ENCODE peak calls at places on chromosomes 3 and 15, in ten cellular contexts. One of them, this sample, is unnamed.

GRCh38 chr15:39301589-39301999 is 279.3 kb upstream of the THBS1 start:
- DNase-seq in nucleus accumbens: no peak
- DNase-seq in AG04450: no peak
- DNase-seq in heart left ventricle: no peak
- DNase-seq in stimulated activated CD4-positive, alpha-beta T cell treated with anti-CD3 and anti-CD28 coated beads, Interleukin-2, amount 100 ng/mL, for 48 hours: no peak
- DNase-seq in activated CD8-positive, alpha-beta memory T cell treated with anti-CD3 and anti-CD28 coated beads for 48 hours: no peak
- DNase-seq in fibroblast of the aortic adventitia: peak; percentile 63
- DNase-seq in IMR-90: peak; percentile 77
- DNase-seq in NCI-H774: no peak
- DNase-seq in ecto neural progenitor cell: no peak
- DNase-seq in this sample: no peak

GRCh38 chr3:156513619-156514018 is 41.3 kb downstream of the SSR3 start:
- DNase-seq in nucleus accumbens: no peak
- DNase-seq in AG04450: no peak
- DNase-seq in heart left ventricle: no peak
- DNase-seq in stimulated activated CD4-positive, alpha-beta T cell treated with anti-CD3 and anti-CD28 coated beads, Interleukin-2, amount 100 ng/mL, for 48 hours: no peak
- DNase-seq in activated CD8-positive, alpha-beta memory T cell treated with anti-CD3 and anti-CD28 coated beads for 48 hours: no peak
- DNase-seq in fibroblast of the aortic adventitia: no peak
- DNase-seq in IMR-90: no peak
- DNase-seq in NCI-H774: peak; percentile 78
- DNase-seq in ecto neural progenitor cell: no peak
- DNase-seq in this sample: no peak

GRCh38 chr3:181974198-181974597 is 262.5 kb downstream of the SOX2 start:
- DNase-seq in nucleus accumbens: no peak
- DNase-seq in AG04450: no peak
- DNase-seq in heart left ventricle: no peak
- DNase-seq in stimulated activated CD4-positive, alpha-beta T cell treated with anti-CD3 and anti-CD28 coated beads, Interleukin-2, amount 100 ng/mL, for 48 hours: no peak
- DNase-seq in activated CD8-positive, alpha-beta memory T cell treated with anti-CD3 and anti-CD28 coated beads for 48 hours: no peak
- DNase-seq in fibroblast of the aortic adventitia: no peak
- DNase-seq in IMR-90: no peak
- DNase-seq in NCI-H774: no peak
- DNase-seq in ecto neural progenitor cell: no peak
- DNase-seq in this sample: no peak

GRCh38 chr3:21292971-21293370 is 458.0 kb downstream of the ZNF385D start:
- DNase-seq in nucleus accumbens: no peak
- DNase-seq in AG04450: no peak
- DNase-seq in heart left ventricle: no peak
- DNase-seq in stimulated activated CD4-positive, alpha-beta T cell treated with anti-CD3 and anti-CD28 coated beads, Interleukin-2, amount 100 ng/mL, for 48 hours: no peak
- DNase-seq in activated CD8-positive, alpha-beta memory T cell treated with anti-CD3 and anti-CD28 coated beads for 48 hours: no peak
- DNase-seq in fibroblast of the aortic adventitia: no peak
- DNase-seq in IMR-90: no peak
- DNase-seq in NCI-H774: no peak
- DNase-seq in ecto neural progenitor cell: no peak
- DNase-seq in this sample: no peak

GRCh38 chr15:71261934-71262333 is 146.7 kb downstream of the THSD4 start:
- DNase-seq in nucleus accumbens: no peak
- DNase-seq in AG04450: no peak
- DNase-seq in heart left ventricle: no peak
- DNase-seq in stimulated activated CD4-positive, alpha-beta T cell treated with anti-CD3 and anti-CD28 coated beads, Interleukin-2, amount 100 ng/mL, for 48 hours: no peak
- DNase-seq in activated CD8-positive, alpha-beta memory T cell treated with anti-CD3 and anti-CD28 coated beads for 48 hours: no peak
- DNase-seq in fibroblast of the aortic adventitia: no peak
- DNase-seq in IMR-90: no peak
- DNase-seq in NCI-H774: no peak
- DNase-seq in ecto neural progenitor cell: no peak
- DNase-seq in this sample: no peak

GRCh38 chr3:32143849-32144757 is 37.7 kb downstream of the GPD1L start:
- DNase-seq in nucleus accumbens: no peak
- DNase-seq in AG04450: peak; percentile 91
- DNase-seq in heart left ventricle: no peak
- DNase-seq in stimulated activated CD4-positive, alpha-beta T cell treated with anti-CD3 and anti-CD28 coated beads, Interleukin-2, amount 100 ng/mL, for 48 hours: peak; percentile 29
- DNase-seq in activated CD8-positive, alpha-beta memory T cell treated with anti-CD3 and anti-CD28 coated beads for 48 hours: no peak
- DNase-seq in fibroblast of the aortic adventitia: peak; percentile 94
- DNase-seq in IMR-90: peak; percentile 97
- DNase-seq in NCI-H774: peak; percentile 23
- DNase-seq in ecto neural progenitor cell: peak; percentile 56
- DNase-seq in this sample: no peak

GRCh38 chr15:97036301-97036700 is 705.8 kb downstream of the NR2F2 start:
- DNase-seq in nucleus accumbens: no peak
- DNase-seq in AG04450: no peak
- DNase-seq in heart left ventricle: no peak
- DNase-seq in stimulated activated CD4-positive, alpha-beta T cell treated with anti-CD3 and anti-CD28 coated beads, Interleukin-2, amount 100 ng/mL, for 48 hours: no peak
- DNase-seq in activated CD8-positive, alpha-beta memory T cell treated with anti-CD3 and anti-CD28 coated beads for 48 hours: no peak
- DNase-seq in fibroblast of the aortic adventitia: no peak
- DNase-seq in IMR-90: no peak
- DNase-seq in NCI-H774: no peak
- DNase-seq in ecto neural progenitor cell: no peak
- DNase-seq in this sample: no peak

GRCh38 chr15:50873935-50874353 is 34.5 kb upstream of the AP4E1 start:
- DNase-seq in nucleus accumbens: no peak
- DNase-seq in AG04450: no peak
- DNase-seq in heart left ventricle: no peak
- DNase-seq in stimulated activated CD4-positive, alpha-beta T cell treated with anti-CD3 and anti-CD28 coated beads, Interleukin-2, amount 100 ng/mL, for 48 hours: no peak
- DNase-seq in activated CD8-positive, alpha-beta memory T cell treated with anti-CD3 and anti-CD28 coated beads for 48 hours: no peak
- DNase-seq in fibroblast of the aortic adventitia: no peak
- DNase-seq in IMR-90: no peak
- DNase-seq in NCI-H774: no peak
- DNase-seq in ecto neural progenitor cell: no peak
- DNase-seq in this sample: no peak

GRCh38 chr3:535566-536416 is 339.2 kb downstream of the CHL1 start:
- DNase-seq in nucleus accumbens: no peak
- DNase-seq in AG04450: no peak
- DNase-seq in heart left ventricle: peak; percentile 35
- DNase-seq in stimulated activated CD4-positive, alpha-beta T cell treated with anti-CD3 and anti-CD28 coated beads, Interleukin-2, amount 100 ng/mL, for 48 hours: no peak
- DNase-seq in activated CD8-positive, alpha-beta memory T cell treated with anti-CD3 and anti-CD28 coated beads for 48 hours: no peak
- DNase-seq in fibroblast of the aortic adventitia: peak; percentile 10
- DNase-seq in IMR-90: peak; percentile 11
- DNase-seq in NCI-H774: no peak
- DNase-seq in ecto neural progenitor cell: peak; percentile 70
- DNase-seq in this sample: no peak

GRCh38 chr3:48426944-48427629 is 2.8 kb downstream of the PLXNB1 start:
- DNase-seq in nucleus accumbens: peak; percentile 68
- DNase-seq in AG04450: no peak
- DNase-seq in heart left ventricle: no peak
- DNase-seq in stimulated activated CD4-positive, alpha-beta T cell treated with anti-CD3 and anti-CD28 coated beads, Interleukin-2, amount 100 ng/mL, for 48 hours: no peak
- DNase-seq in activated CD8-positive, alpha-beta memory T cell treated with anti-CD3 and anti-CD28 coated beads for 48 hours: no peak
- DNase-seq in fibroblast of the aortic adventitia: no peak
- DNase-seq in IMR-90: no peak
- DNase-seq in NCI-H774: no peak
- DNase-seq in ecto neural progenitor cell: no peak
- DNase-seq in this sample: peak; percentile 79

GRCh38 chr3:124486324-124486723 is 243.9 kb upstream of the UMPS start:
- DNase-seq in nucleus accumbens: no peak
- DNase-seq in AG04450: no peak
- DNase-seq in heart left ventricle: no peak
- DNase-seq in stimulated activated CD4-positive, alpha-beta T cell treated with anti-CD3 and anti-CD28 coated beads, Interleukin-2, amount 100 ng/mL, for 48 hours: no peak
- DNase-seq in activated CD8-positive, alpha-beta memory T cell treated with anti-CD3 and anti-CD28 coated beads for 48 hours: no peak
- DNase-seq in fibroblast of the aortic adventitia: no peak
- DNase-seq in IMR-90: no peak
- DNase-seq in NCI-H774: no peak
- DNase-seq in ecto neural progenitor cell: no peak
- DNase-seq in this sample: no peak

GRCh38 chr15:35013370-35013769 is 25.3 kb upstream of the ZNF770 start:
- DNase-seq in nucleus accumbens: no peak
- DNase-seq in AG04450: no peak
- DNase-seq in heart left ventricle: no peak
- DNase-seq in stimulated activated CD4-positive, alpha-beta T cell treated with anti-CD3 and anti-CD28 coated beads, Interleukin-2, amount 100 ng/mL, for 48 hours: no peak
- DNase-seq in activated CD8-positive, alpha-beta memory T cell treated with anti-CD3 and anti-CD28 coated beads for 48 hours: no peak
- DNase-seq in fibroblast of the aortic adventitia: no peak
- DNase-seq in IMR-90: peak; percentile 39
- DNase-seq in NCI-H774: no peak
- DNase-seq in ecto neural progenitor cell: no peak
- DNase-seq in this sample: no peak

GRCh38 chr15:70806992-70807712 is 43.8 kb upstream of the UACA start:
- DNase-seq in nucleus accumbens: no peak
- DNase-seq in AG04450: no peak
- DNase-seq in heart left ventricle: peak; percentile 80
- DNase-seq in stimulated activated CD4-positive, alpha-beta T cell treated with anti-CD3 and anti-CD28 coated beads, Interleukin-2, amount 100 ng/mL, for 48 hours: no peak
- DNase-seq in activated CD8-positive, alpha-beta memory T cell treated with anti-CD3 and anti-CD28 coated beads for 48 hours: no peak
- DNase-seq in fibroblast of the aortic adventitia: no peak
- DNase-seq in IMR-90: peak; percentile 26
- DNase-seq in NCI-H774: no peak
- DNase-seq in ecto neural progenitor cell: no peak
- DNase-seq in this sample: peak; percentile 12

GRCh38 chr3:45642731-45643152 is 46.5 kb upstream of the SACM1L start:
- DNase-seq in nucleus accumbens: no peak
- DNase-seq in AG04450: no peak
- DNase-seq in heart left ventricle: no peak
- DNase-seq in stimulated activated CD4-positive, alpha-beta T cell treated with anti-CD3 and anti-CD28 coated beads, Interleukin-2, amount 100 ng/mL, for 48 hours: no peak
- DNase-seq in activated CD8-positive, alpha-beta memory T cell treated with anti-CD3 and anti-CD28 coated beads for 48 hours: no peak
- DNase-seq in fibroblast of the aortic adventitia: no peak
- DNase-seq in IMR-90: peak; percentile 88
- DNase-seq in NCI-H774: no peak
- DNase-seq in ecto neural progenitor cell: no peak
- DNase-seq in this sample: no peak

GRCh38 chr3:61251174-61251972 is at the start of gene FHIT:
- DNase-seq in nucleus accumbens: peak; percentile 79
- DNase-seq in AG04450: peak; percentile 80
- DNase-seq in heart left ventricle: peak; percentile 97
- DNase-seq in stimulated activated CD4-positive, alpha-beta T cell treated with anti-CD3 and anti-CD28 coated beads, Interleukin-2, amount 100 ng/mL, for 48 hours: peak; percentile 75
- DNase-seq in activated CD8-positive, alpha-beta memory T cell treated with anti-CD3 and anti-CD28 coated beads for 48 hours: peak; percentile 71
- DNase-seq in fibroblast of the aortic adventitia: peak; percentile 91
- DNase-seq in IMR-90: peak; percentile 87
- DNase-seq in NCI-H774: peak; percentile 65
- DNase-seq in ecto neural progenitor cell: peak; percentile 97
- DNase-seq in this sample: peak; percentile 94

GRCh38 chr3:49199244-49199899 is 28.0 kb downstream of the KLHDC8B start:
- DNase-seq in nucleus accumbens: peak; percentile 2
- DNase-seq in AG04450: peak; percentile 30
- DNase-seq in heart left ventricle: peak; percentile 99
- DNase-seq in stimulated activated CD4-positive, alpha-beta T cell treated with anti-CD3 and anti-CD28 coated beads, Interleukin-2, amount 100 ng/mL, for 48 hours: peak; percentile 4
- DNase-seq in activated CD8-positive, alpha-beta memory T cell treated with anti-CD3 and anti-CD28 coated beads for 48 hours: no peak
- DNase-seq in fibroblast of the aortic adventitia: peak; percentile 64
- DNase-seq in IMR-90: peak; percentile 24
- DNase-seq in NCI-H774: no peak
- DNase-seq in ecto neural progenitor cell: peak; percentile 71
- DNase-seq in this sample: peak; percentile 65

GRCh38 chr3:100047455-100048141 is 66.7 kb downstream of the FILIP1L start:
- DNase-seq in nucleus accumbens: no peak
- DNase-seq in AG04450: peak; percentile 87
- DNase-seq in heart left ventricle: no peak
- DNase-seq in stimulated activated CD4-positive, alpha-beta T cell treated with anti-CD3 and anti-CD28 coated beads, Interleukin-2, amount 100 ng/mL, for 48 hours: no peak
- DNase-seq in activated CD8-positive, alpha-beta memory T cell treated with anti-CD3 and anti-CD28 coated beads for 48 hours: no peak
- DNase-seq in fibroblast of the aortic adventitia: peak; percentile 59
- DNase-seq in IMR-90: peak; percentile 97
- DNase-seq in NCI-H774: peak; percentile 19
- DNase-seq in ecto neural progenitor cell: no peak
- DNase-seq in this sample: no peak

GRCh38 chr3:16460886-16461285 is 52.6 kb downstream of the RFTN1 start:
- DNase-seq in nucleus accumbens: no peak
- DNase-seq in AG04450: no peak
- DNase-seq in heart left ventricle: no peak
- DNase-seq in stimulated activated CD4-positive, alpha-beta T cell treated with anti-CD3 and anti-CD28 coated beads, Interleukin-2, amount 100 ng/mL, for 48 hours: no peak
- DNase-seq in activated CD8-positive, alpha-beta memory T cell treated with anti-CD3 and anti-CD28 coated beads for 48 hours: no peak
- DNase-seq in fibroblast of the aortic adventitia: no peak
- DNase-seq in IMR-90: no peak
- DNase-seq in NCI-H774: peak; percentile 51
- DNase-seq in ecto neural progenitor cell: no peak
- DNase-seq in this sample: no peak

GRCh38 chr3:9744162-9744561 is 5.6 kb upstream of the OGG1 start:
- DNase-seq in nucleus accumbens: no peak
- DNase-seq in AG04450: no peak
- DNase-seq in heart left ventricle: no peak
- DNase-seq in stimulated activated CD4-positive, alpha-beta T cell treated with anti-CD3 and anti-CD28 coated beads, Interleukin-2, amount 100 ng/mL, for 48 hours: no peak
- DNase-seq in activated CD8-positive, alpha-beta memory T cell treated with anti-CD3 and anti-CD28 coated beads for 48 hours: no peak
- DNase-seq in fibroblast of the aortic adventitia: no peak
- DNase-seq in IMR-90: no peak
- DNase-seq in NCI-H774: no peak
- DNase-seq in ecto neural progenitor cell: no peak
- DNase-seq in this sample: no peak

GRCh38 chr3:105579439-105579838 is 212.7 kb downstream of the ALCAM start:
- DNase-seq in nucleus accumbens: no peak
- DNase-seq in AG04450: no peak
- DNase-seq in heart left ventricle: no peak
- DNase-seq in stimulated activated CD4-positive, alpha-beta T cell treated with anti-CD3 and anti-CD28 coated beads, Interleukin-2, amount 100 ng/mL, for 48 hours: no peak
- DNase-seq in activated CD8-positive, alpha-beta memory T cell treated with anti-CD3 and anti-CD28 coated beads for 48 hours: no peak
- DNase-seq in fibroblast of the aortic adventitia: no peak
- DNase-seq in IMR-90: peak; percentile 39
- DNase-seq in NCI-H774: no peak
- DNase-seq in ecto neural progenitor cell: no peak
- DNase-seq in this sample: no peak

GRCh38 chr15:57334257-57334656 is 42.0 kb upstream of the CGNL1 start:
- DNase-seq in nucleus accumbens: no peak
- DNase-seq in AG04450: no peak
- DNase-seq in heart left ventricle: no peak
- DNase-seq in stimulated activated CD4-positive, alpha-beta T cell treated with anti-CD3 and anti-CD28 coated beads, Interleukin-2, amount 100 ng/mL, for 48 hours: no peak
- DNase-seq in activated CD8-positive, alpha-beta memory T cell treated with anti-CD3 and anti-CD28 coated beads for 48 hours: no peak
- DNase-seq in fibroblast of the aortic adventitia: peak; percentile 28
- DNase-seq in IMR-90: peak; percentile 31
- DNase-seq in NCI-H774: no peak
- DNase-seq in ecto neural progenitor cell: no peak
- DNase-seq in this sample: no peak

GRCh38 chr15:73082719-73083275 is 30.5 kb downstream of the NEO1 start:
- DNase-seq in nucleus accumbens: no peak
- DNase-seq in AG04450: no peak
- DNase-seq in heart left ventricle: no peak
- DNase-seq in stimulated activated CD4-positive, alpha-beta T cell treated with anti-CD3 and anti-CD28 coated beads, Interleukin-2, amount 100 ng/mL, for 48 hours: no peak
- DNase-seq in activated CD8-positive, alpha-beta memory T cell treated with anti-CD3 and anti-CD28 coated beads for 48 hours: no peak
- DNase-seq in fibroblast of the aortic adventitia: no peak
- DNase-seq in IMR-90: no peak
- DNase-seq in NCI-H774: no peak
- DNase-seq in ecto neural progenitor cell: no peak
- DNase-seq in this sample: no peak

GRCh38 chr3:126858887-126859286 is 124.0 kb upstream of the PLXNA1 start:
- DNase-seq in nucleus accumbens: no peak
- DNase-seq in AG04450: peak; percentile 77
- DNase-seq in heart left ventricle: no peak
- DNase-seq in stimulated activated CD4-positive, alpha-beta T cell treated with anti-CD3 and anti-CD28 coated beads, Interleukin-2, amount 100 ng/mL, for 48 hours: no peak
- DNase-seq in activated CD8-positive, alpha-beta memory T cell treated with anti-CD3 and anti-CD28 coated beads for 48 hours: no peak
- DNase-seq in fibroblast of the aortic adventitia: peak; percentile 82
- DNase-seq in IMR-90: peak; percentile 97
- DNase-seq in NCI-H774: peak; percentile 79
- DNase-seq in ecto neural progenitor cell: peak; percentile 48
- DNase-seq in this sample: no peak